ENCODE peak calls at places on chromosome 15, in six cellular contexts. X is CD4-positive, alpha-beta T cell; F is hepatocyte; W is heart left ventricle; Z is uterus; D is spleen. R is an unnamed sample.

GRCh38 chr15:63362873-63363272 is 18.8 kb downstream of the CA12 start:
- DNase-seq in X (no peak), F (no peak), W (no peak), Z (no peak), D (no peak), R (no peak)

GRCh38 chr15:67892559-67893377 is 52.9 kb upstream of the RNU6-1 start:
- DNase-seq in X (no peak), F (no peak), W (no peak), Z (peak), D (no peak), R (no peak)

GRCh38 chr15:27686376-27686775 is 412.7 kb downstream of the OCA2 start:
- DNase-seq in X (no peak), F (no peak), W (no peak), Z (no peak), D (no peak), R (no peak)

GRCh38 chr15:33825453-33825852 is 142.8 kb upstream of the CHRM5 start:
- DNase-seq in X (no peak), F (no peak), W (no peak), Z (no peak), D (no peak), R (no peak)

GRCh38 chr15:75966073-75966472 is 46.2 kb downstream of the NRG4 start:
- DNase-seq in X (no peak), F (no peak), W (no peak), Z (no peak), D (no peak), R (no peak)

GRCh38 chr15:65839985-65840384 is 29.3 kb upstream of the RAB11A start:
- DNase-seq in X (no peak), F (no peak), W (no peak), Z (no peak), D (no peak), R (no peak)

GRCh38 chr15:101167791-101168462 is 83.9 kb downstream of the CHSY1 start:
- DNase-seq in X (peak), F (peak), W (peak), Z (peak), D (peak), R (no peak)

GRCh38 chr15:61796056-61796455 is 264.2 kb downstream of the VPS13C start:
- DNase-seq in X (no peak), F (no peak), W (no peak), Z (no peak), D (no peak), R (no peak)

GRCh38 chr15:70258369-70259029 is 160.8 kb upstream of the TLE3 start:
- DNase-seq in X (peak), F (no peak), W (peak), Z (no peak), D (peak), R (no peak)

GRCh38 chr15:44536298-44536961 is 517 bp upstream of the EIF3J start:
- DNase-seq in X (no peak), F (peak), W (peak), Z (no peak), D (peak), R (peak)

GRCh38 chr15:97875513-97876285 is 84.8 kb upstream of the ARRDC4 start:
- DNase-seq in X (no peak), F (no peak), W (peak), Z (no peak), D (no peak), R (no peak)

GRCh38 chr15:96893159-96893906 is 562.8 kb downstream of the NR2F2 start:
- DNase-seq in X (no peak), F (peak), W (no peak), Z (no peak), D (no peak), R (no peak)

GRCh38 chr15:88604381-88604951 is 16.7 kb upstream of the AEN start:
- DNase-seq in X (no peak), F (no peak), W (no peak), Z (no peak), D (no peak), R (peak)

GRCh38 chr15:91864669-91865068 is 11.2 kb downstream of the SLCO3A1 start:
- DNase-seq in X (no peak), F (no peak), W (no peak), Z (no peak), D (no peak), R (no peak)

GRCh38 chr15:51363391-51363790 is 21.9 kb downstream of the GLDN start:
- DNase-seq in X (no peak), F (no peak), W (no peak), Z (no peak), D (no peak), R (no peak)

GRCh38 chr15:51160484-51160883 is 65.8 kb upstream of the TNFAIP8L3 start:
- DNase-seq in X (no peak), F (no peak), W (no peak), Z (no peak), D (no peak), R (no peak)

GRCh38 chr15:74869726-74870407 is 3.3 kb downstream of the SCAMP2 start:
- DNase-seq in X (no peak), F (peak), W (peak), Z (peak), D (peak), R (no peak)

GRCh38 chr15:70447511-70447910 is 315.8 kb downstream of the UACA start:
- DNase-seq in X (no peak), F (no peak), W (no peak), Z (no peak), D (no peak), R (no peak)

GRCh38 chr15:87827126-87827525 is 429.4 kb downstream of the NTRK3 start:
- DNase-seq in X (no peak), F (no peak), W (no peak), Z (no peak), D (no peak), R (no peak)

GRCh38 chr15:75203908-75204263 is 2.2 kb downstream of the C15orf39 start:
- DNase-seq in X (no peak), F (no peak), W (no peak), Z (no peak), D (no peak), R (no peak)

GRCh38 chr15:78325092-78325843 is 14.9 kb upstream of the CRABP1 start:
- DNase-seq in X (no peak), F (peak), W (no peak), Z (no peak), D (no peak), R (no peak)

GRCh38 chr15:48823237-48823636 is 12.4 kb upstream of the CEP152 start:
- DNase-seq in X (no peak), F (no peak), W (no peak), Z (no peak), D (no peak), R (no peak)
- TF ChIP-seq CTCF in X (no peak), F (no peak), W (no peak), Z (no peak), D (no peak), R (no peak)

GRCh38 chr15:40245666-40246065 is 6.8 kb downstream of the PAK6 start:
- DNase-seq in X (no peak), F (no peak), W (no peak), Z (no peak), D (peak), R (peak)
- H3K27ac ChIP-seq in X (no peak), F (no peak), W (no peak), Z (no peak), D (no peak), R (no peak)

DNA sequence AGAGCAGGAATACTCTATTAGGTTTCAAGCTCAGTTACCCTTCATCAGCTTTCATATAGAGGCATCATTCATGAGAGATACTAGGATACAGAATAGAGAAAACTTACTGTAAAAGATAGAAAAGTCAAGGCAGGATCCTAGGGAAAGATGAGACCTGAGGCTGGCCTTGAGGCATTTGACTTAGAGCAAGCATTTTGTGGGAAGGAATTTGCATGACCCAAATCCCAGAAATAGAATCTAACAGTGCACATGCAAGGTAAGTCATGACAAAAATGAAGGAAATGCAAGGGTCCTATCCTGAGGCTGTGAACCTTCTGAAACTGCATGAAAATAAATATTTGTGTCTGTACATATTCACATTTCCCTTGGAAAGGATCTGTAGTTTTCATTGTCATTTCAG is 122.3 kb downstream of the HCN4 start:
- DNase-seq in X (no peak), F (no peak), W (no peak), Z (no peak), D (no peak), R (no peak)
- TF ChIP-seq CTCF in X (no peak), F (no peak), W (no peak), Z (no peak), D (no peak), R (no peak)

GRCh38 chr15:99211926-99212325 is 37.5 kb downstream of the TTC23 start:
- DNase-seq in X (no peak), F (peak), W (no peak), Z (no peak), D (no peak), R (no peak)
- H3K27ac ChIP-seq in X (no peak), F (peak), W (no peak), Z (peak), D (no peak), R (no peak)